ENCODE peak calls at places on chromosomes 5 and 9, in ten cellular contexts. R is Caco-2, B is tibial nerve, H is heart right ventricle, C is transverse colon, G is Calu3, W is nephron progenitor cell, L is upper lobe of right lung, K is SK-N-SH, Z is cardiac muscle cell. Y is an unnamed sample.

GRCh38 chr9:89941875-89942274 is 337.1 kb downstream of the GADD45G start:
- DNase-seq in R (no peak), B (no peak), H (no peak), C (no peak), G (no peak), W (no peak), L (no peak), K (no peak), Z (no peak), Y (peak; percentile 84)

GRCh38 chr5:126178521-126178920 is 244.7 kb upstream of the GRAMD2B start:
- DNase-seq in R (no peak), B (no peak), H (no peak), C (no peak), G (no peak), W (no peak), L (no peak), K (no peak), Z (no peak), Y (no peak)

GRCh38 chr9:79233542-79233941 is 338.2 kb upstream of the TLE4 start:
- DNase-seq in R (no peak), B (no peak), H (no peak), C (no peak), G (no peak), W (no peak), L (no peak), K (peak; percentile 24), Z (no peak), Y (peak; percentile 22)

GRCh38 chr5:10923310-10923709 is 162.3 kb upstream of the DAP start:
- DNase-seq in R (no peak), B (no peak), H (no peak), C (no peak), G (no peak), W (no peak), L (no peak), K (no peak), Z (no peak), Y (no peak)

GRCh38 chr5:101580591-101580990 is 677.5 kb upstream of the ST8SIA4 start:
- DNase-seq in R (no peak), B (no peak), H (no peak), C (no peak), G (no peak), W (no peak), L (no peak), K (no peak), Z (no peak), Y (no peak)

GRCh38 chr5:59759600-59760357 is 133.7 kb downstream of the PDE4D start:
- DNase-seq in R (no peak), B (no peak), H (no peak), C (no peak), G (peak; percentile 63), W (no peak), L (no peak), K (no peak), Z (no peak), Y (no peak)

GRCh38 chr5:122195784-122196394 is 66.5 kb downstream of the ZNF474 start:
- DNase-seq in R (no peak), B (no peak), H (no peak), C (no peak), G (peak; percentile 50), W (peak; percentile 29), L (no peak), K (peak; percentile 35), Z (peak; percentile 63), Y (peak; percentile 73)

GRCh38 chr9:116605904-116606341 is 81.2 kb upstream of the TRIM32 start:
- DNase-seq in R (no peak), B (no peak), H (peak; percentile 30), C (no peak), G (no peak), W (no peak), L (no peak), K (peak; percentile 53), Z (no peak), Y (no peak)

GRCh38 chr5:36422957-36423356 is 121.3 kb upstream of the RANBP3L start:
- DNase-seq in R (no peak), B (no peak), H (no peak), C (no peak), G (no peak), W (no peak), L (no peak), K (no peak), Z (no peak), Y (peak; percentile 52)

GRCh38 chr5:103589416-103590175 is 27.0 kb upstream of the NUDT12 start:
- DNase-seq in R (no peak), B (no peak), H (no peak), C (no peak), G (no peak), W (no peak), L (no peak), K (no peak), Z (no peak), Y (no peak)

GRCh38 chr5:103582364-103582763 is 19.8 kb upstream of the NUDT12 start:
- DNase-seq in R (no peak), B (no peak), H (no peak), C (peak; percentile 20), G (peak; percentile 57), W (peak; percentile 41), L (no peak), K (peak; percentile 32), Z (peak; percentile 69), Y (no peak)

GRCh38 chr5:103587185-103587748 is 24.7 kb upstream of the NUDT12 start:
- DNase-seq in R (no peak), B (no peak), H (no peak), C (no peak), G (no peak), W (no peak), L (no peak), K (peak; percentile 36), Z (no peak), Y (peak; percentile 11)
- TF ChIP-seq CTCF in R (peak; percentile 30), B (peak; percentile 20), H (peak; percentile 43), C (no peak), G (no peak), W (peak; percentile 53), L (peak; percentile 46), K (peak; percentile 77), Z (peak; percentile 57), Y (peak; percentile 74)

GRCh38 chr9:21521448-21521847 is 39.3 kb upstream of the IFNE start:
- DNase-seq in R (no peak), B (no peak), H (no peak), C (no peak), G (no peak), W (no peak), L (no peak), K (no peak), Z (no peak), Y (no peak)

GRCh38 chr9:21522348-21522747 is 40.2 kb upstream of the IFNE start:
- DNase-seq in R (no peak), B (no peak), H (no peak), C (no peak), G (no peak), W (no peak), L (no peak), K (no peak), Z (no peak), Y (no peak)

GRCh38 chr9:21525174-21525573 is 43.1 kb upstream of the IFNE start:
- DNase-seq in R (no peak), B (no peak), H (no peak), C (no peak), G (no peak), W (no peak), L (no peak), K (no peak), Z (no peak), Y (no peak)

GRCh38 chr9:21524099-21524830 is 42.2 kb upstream of the IFNE start:
- DNase-seq in R (no peak), B (no peak), H (no peak), C (no peak), G (no peak), W (no peak), L (no peak), K (no peak), Z (no peak), Y (no peak)

DNA sequence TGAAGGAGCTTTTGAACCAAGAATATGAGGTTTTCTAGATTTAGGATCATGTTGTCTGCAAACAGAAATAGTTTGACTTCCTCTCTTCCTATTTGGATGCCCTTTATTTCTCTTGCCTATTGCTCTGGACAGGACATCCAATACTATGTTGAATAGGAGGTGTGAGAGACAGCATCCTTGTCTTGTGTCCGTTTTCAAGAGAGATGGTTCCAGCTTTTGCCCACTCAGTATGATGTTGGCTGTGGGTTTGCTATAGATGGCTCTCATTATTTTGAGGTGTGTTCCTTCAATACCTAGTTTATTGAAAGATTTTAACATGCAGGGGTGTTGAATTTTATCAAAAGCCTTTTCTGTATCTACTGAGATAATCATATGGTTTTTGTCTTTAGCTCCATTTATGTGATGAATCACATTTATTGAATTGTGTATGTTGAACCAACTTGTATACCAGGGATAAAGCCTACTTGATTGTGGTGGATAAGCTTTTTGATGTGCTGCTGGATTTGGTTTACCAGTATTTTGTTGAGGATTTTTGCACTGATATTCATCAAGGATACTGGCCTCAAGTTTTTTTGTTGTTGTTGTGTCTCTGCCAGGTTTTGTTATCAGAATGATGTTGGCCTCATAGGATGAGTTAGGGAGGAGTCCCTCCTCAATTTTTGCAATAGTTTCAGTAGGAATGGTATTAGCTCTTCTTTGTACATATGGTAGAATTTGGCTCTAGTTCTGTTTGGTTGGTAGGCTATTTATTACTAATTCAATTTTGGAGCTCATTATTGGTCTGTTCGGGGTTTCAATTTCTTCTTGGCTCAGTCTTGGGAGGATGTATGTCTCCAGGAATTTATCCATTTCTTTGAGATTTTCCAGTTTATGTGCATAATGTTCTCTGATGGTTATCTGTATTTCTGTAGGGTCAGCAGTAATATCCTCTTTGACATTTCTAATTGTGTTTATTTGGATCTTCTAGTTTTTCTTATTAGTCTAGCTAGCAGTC is 41.2 kb upstream of the IFNE start:
- DNase-seq in R (no peak), B (no peak), H (no peak), C (no peak), G (no peak), W (no peak), L (no peak), K (no peak), Z (no peak), Y (no peak)
- TF ChIP-seq CTCF in R (no peak), B (no peak), H (no peak), C (no peak), G (no peak), W (no peak), L (no peak), K (no peak), Z (no peak), Y (no peak)

DNA sequence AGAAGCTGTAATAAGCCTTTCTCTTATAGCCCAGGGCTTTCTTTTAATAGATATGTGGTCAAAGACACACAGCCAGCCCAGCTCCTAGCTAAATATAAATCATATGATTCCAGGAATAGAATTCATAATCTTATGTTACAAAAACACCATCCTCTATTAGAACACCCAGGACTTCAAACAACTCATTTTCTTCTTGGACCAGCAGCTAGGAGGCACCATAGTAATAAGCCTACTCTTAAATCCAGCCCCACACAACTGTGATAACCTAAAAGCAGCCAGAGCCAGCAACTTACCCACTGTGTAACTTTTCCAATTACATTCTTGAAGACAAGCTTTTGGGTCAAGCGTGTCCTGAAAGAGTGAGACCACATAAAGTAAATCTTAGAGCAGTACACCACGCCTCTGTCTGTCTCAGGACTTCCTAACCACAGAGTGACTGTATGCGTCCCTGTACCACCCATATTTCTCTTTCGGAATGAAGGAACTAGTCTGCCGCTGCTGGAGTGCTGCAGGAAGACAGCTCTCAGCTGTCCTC is 223.8 kb downstream of the TLE1 start:
- DNase-seq in R (no peak), B (no peak), H (no peak), C (no peak), G (no peak), W (no peak), L (no peak), K (no peak), Z (no peak), Y (no peak)
- TF ChIP-seq CTCF in R (no peak), B (no peak), H (peak; percentile 41), C (no peak), G (no peak), W (no peak), L (peak; percentile 13), K (no peak), Z (peak; percentile 12), Y (no peak)

GRCh38 chr5:142048272-142048671 is 35.4 kb upstream of the GNPDA1 start:
- DNase-seq in R (no peak), B (no peak), H (no peak), C (no peak), G (no peak), W (no peak), L (no peak), K (no peak), Z (no peak), Y (no peak)
- TF ChIP-seq CTCF in R (peak; percentile 34), B (no peak), H (no peak), C (no peak), G (no peak), W (no peak), L (no peak), K (no peak), Z (no peak), Y (no peak)